ENCODE peak calls at places on chromosomes 13 and 19, in four cellular contexts. L is tibial artery; K is CD8-positive, alpha-beta T cell; Y is PC-3. T is an unnamed sample.

GRCh38 chr13:94419304-94419943 is 60.1 kb downstream of the DCT start:
- DNase-seq in L (no peak), K (no peak), Y (peak), T (peak)

GRCh38 chr19:17489392-17490030 is 19.2 kb downstream of the SLC27A1 start:
- DNase-seq in L (no peak), K (no peak), Y (no peak), T (no peak)

GRCh38 chr13:36453518-36453917 is 21.2 kb downstream of the CCNA1 start:
- DNase-seq in L (no peak), K (no peak), Y (peak), T (peak)

GRCh38 chr19:46429999-46430398 is 1.3 kb upstream of the PNMA8C start:
- DNase-seq in L (no peak), K (no peak), Y (no peak), T (no peak)

GRCh38 chr13:25111557-25111956 is 15.6 kb downstream of the PABPC3 start:
- DNase-seq in L (no peak), K (no peak), Y (peak), T (peak)

GRCh38 chr19:58492265-58492664 is 16.1 kb downstream of the ZNF446 start:
- DNase-seq in L (no peak), K (no peak), Y (no peak), T (no peak)

GRCh38 chr19:34351382-34351802 is 13.6 kb upstream of the GPI start:
- DNase-seq in L (no peak), K (peak), Y (peak), T (peak)

GRCh38 chr19:29287061-29287460 is 74.1 kb upstream of the UQCRFS1 start:
- DNase-seq in L (no peak), K (no peak), Y (no peak), T (no peak)

GRCh38 chr13:113471844-113472243 is 18.6 kb upstream of the ADPRHL1 start:
- DNase-seq in L (no peak), K (no peak), Y (no peak), T (no peak)

GRCh38 chr19:48635966-48636858 is 967 bp downstream of the DBP start:
- DNase-seq in L (peak), K (no peak), Y (no peak), T (no peak)

GRCh38 chr19:46759817-46760333 is 13.6 kb upstream of the STRN4 start:
- DNase-seq in L (peak), K (no peak), Y (no peak), T (peak)

GRCh38 chr19:6458695-6459355 is 767 bp downstream of the SLC25A23 start:
- DNase-seq in L (no peak), K (no peak), Y (peak), T (no peak)

GRCh38 chr13:44842158-44842557 is 147.1 kb downstream of the NUFIP1 start:
- DNase-seq in L (no peak), K (no peak), Y (peak), T (peak)

GRCh38 chr13:38641164-38641948 is 45.5 kb upstream of the FREM2 start:
- DNase-seq in L (no peak), K (no peak), Y (peak), T (no peak)

GRCh38 chr19:33906578-33907335 is 110.1 kb downstream of the KCTD15 start:
- DNase-seq in L (no peak), K (no peak), Y (no peak), T (peak)

GRCh38 chr19:11535792-11536595 is 2.7 kb upstream of the CNN1 start:
- DNase-seq in L (peak), K (peak), Y (peak), T (peak)

GRCh38 chr13:112248909-112249592 is 127.1 kb upstream of the SPACA7 start:
- DNase-seq in L (no peak), K (no peak), Y (no peak), T (no peak)

GRCh38 chr19:3784607-3785463 is 1.3 kb downstream of the MATK start:
- DNase-seq in L (no peak), K (no peak), Y (peak), T (peak)

GRCh38 chr13:75129331-75129730 is 352.6 kb downstream of the TBC1D4 start:
- DNase-seq in L (no peak), K (no peak), Y (peak), T (no peak)

GRCh38 chr13:110061270-110061669 is 245.7 kb downstream of the COL4A1 start:
- DNase-seq in L (no peak), K (no peak), Y (no peak), T (no peak)

GRCh38 chr13:110054041-110054440 is 252.9 kb downstream of the COL4A1 start:
- DNase-seq in L (no peak), K (no peak), Y (no peak), T (no peak)

GRCh38 chr13:110055089-110055488 is 251.9 kb downstream of the COL4A1 start:
- DNase-seq in L (no peak), K (no peak), Y (no peak), T (peak)

GRCh38 chr13:110057052-110057451 is 249.9 kb downstream of the COL4A1 start:
- DNase-seq in L (no peak), K (no peak), Y (no peak), T (peak)

GRCh38 chr13:110056640-110057039 is 250.3 kb downstream of the COL4A1 start:
- DNase-seq in L (no peak), K (no peak), Y (no peak), T (no peak)
- H3K4me3 ChIP-seq in L (peak), K (no peak), Y (no peak), T (no peak)

GRCh38 chr13:51291341-51291740 is 48.1 kb upstream of the SERPINE3 start:
- DNase-seq in L (no peak), K (no peak), Y (peak), T (peak)
- TF ChIP-seq CTCF in L (no peak), K (no peak), Y (no peak), T (no peak)

DNA sequence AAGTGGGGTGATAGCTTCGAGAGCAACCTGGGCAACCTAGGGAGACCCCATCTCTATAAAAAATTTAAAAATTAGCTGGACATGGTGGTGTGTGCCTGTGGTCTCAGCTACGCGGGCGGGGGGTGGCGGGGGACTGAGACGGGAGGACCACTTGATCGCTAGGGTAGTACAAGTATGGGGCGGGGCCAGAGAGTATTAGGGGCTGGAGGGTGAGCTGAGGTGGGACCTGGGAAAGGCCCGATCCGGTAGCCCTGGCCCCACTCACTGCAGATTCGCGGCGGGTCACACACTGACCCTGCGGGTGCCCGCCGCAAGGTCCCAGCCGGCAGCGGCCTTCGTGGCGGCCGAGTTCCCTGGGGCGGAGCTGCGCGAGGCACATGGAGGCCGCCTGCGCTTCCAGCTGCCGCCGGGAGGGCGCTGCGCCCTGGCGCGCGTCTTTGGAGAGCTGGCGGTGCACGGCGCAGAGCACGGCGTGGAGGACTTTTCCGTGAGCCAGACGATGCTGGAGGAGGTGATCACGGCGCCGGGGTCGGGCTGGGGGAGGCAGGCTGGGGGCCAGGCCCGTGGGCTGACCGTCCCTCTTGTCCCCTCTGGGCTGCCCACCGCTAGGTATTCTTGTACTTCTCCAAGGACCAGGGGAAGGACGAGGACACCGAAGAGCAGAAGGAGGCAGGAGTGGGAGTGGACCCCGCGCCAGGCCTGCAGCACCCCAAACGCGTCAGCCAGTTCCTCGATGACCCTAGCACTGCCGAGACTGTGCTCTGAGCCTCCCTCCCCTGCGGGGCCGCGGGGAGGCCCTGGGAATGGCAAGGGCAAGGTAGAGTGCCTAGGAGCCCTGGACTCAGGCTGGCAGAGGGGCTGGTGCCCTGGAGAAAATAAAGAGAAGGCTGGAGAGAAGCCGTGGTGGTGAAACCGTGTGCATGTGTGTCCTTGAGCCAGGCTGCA is 2.0 kb upstream of the ARHGAP45 start:
- DNase-seq in L (peak), K (peak), Y (peak), T (peak)
- H3K4me3 ChIP-seq in L (no peak), K (peak), Y (no peak), T (no peak)

DNA sequence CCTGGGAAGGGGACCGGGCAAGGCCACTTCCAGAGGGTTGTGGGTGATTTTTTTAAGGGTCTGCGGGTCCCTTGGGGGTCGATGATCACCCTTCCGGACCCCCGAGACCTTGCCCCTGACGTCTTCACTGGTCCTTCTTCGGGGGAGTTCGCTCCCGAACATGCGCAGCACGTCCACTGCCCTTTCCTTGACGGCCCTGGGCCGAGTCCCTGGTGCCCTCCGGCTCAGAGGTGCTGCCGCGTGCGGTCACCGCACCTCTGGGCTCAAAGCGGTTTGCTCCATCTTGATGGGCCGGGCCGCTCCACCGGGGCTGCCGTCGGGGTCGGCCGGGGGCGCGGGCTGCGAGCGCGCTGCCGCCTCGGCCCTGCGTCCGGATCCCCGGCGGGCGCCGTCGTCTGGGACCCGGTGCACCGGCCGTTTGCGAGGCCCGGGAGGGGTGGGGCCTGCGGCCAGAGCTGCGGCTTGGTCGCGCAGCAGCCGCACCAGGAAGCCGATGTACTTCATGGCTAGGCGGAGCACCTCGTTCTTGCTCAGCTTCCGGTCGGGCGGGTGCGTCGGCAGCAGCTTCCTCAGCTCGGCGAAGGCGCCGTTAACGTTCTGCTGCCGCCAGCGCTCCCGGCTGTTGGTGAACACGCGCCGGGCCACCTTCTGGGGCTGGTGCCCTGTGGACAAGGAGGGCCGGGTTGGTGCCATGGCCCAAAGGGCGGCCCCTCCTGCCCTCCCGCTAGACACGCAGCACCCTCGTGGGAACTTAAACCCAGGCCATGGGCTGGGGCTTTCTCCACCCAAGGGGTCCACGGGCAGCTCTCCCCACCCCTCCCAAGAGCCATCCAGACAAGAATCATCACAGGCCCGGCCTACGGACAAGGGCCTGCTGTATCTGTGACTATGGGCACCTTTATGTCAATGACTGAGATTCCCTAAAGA is 3.3 kb downstream of the LYL1 start:
- DNase-seq in L (peak), K (peak), Y (no peak), T (peak)
- TF ChIP-seq CTCF in L (no peak), K (no peak), Y (no peak), T (no peak)

GRCh38 chr19:13103961-13104847 is 1.5 kb upstream of the LYL1 start:
- DNase-seq in L (peak), K (peak), Y (peak), T (no peak)

GRCh38 chr19:13102666-13103584 is at the start of gene LYL1:
- DNase-seq in L (peak), K (peak), Y (no peak), T (no peak)

GRCh38 chr19:13103585-13103923 is 896 bp upstream of the LYL1 start:
- DNase-seq in L (no peak), K (no peak), Y (no peak), T (no peak)

GRCh38 chr19:13102416-13102665 is 317 bp downstream of the LYL1 start:
- DNase-seq in L (no peak), K (no peak), Y (no peak), T (no peak)

GRCh38 chr19:13104848-13105646 is 2.4 kb upstream of the LYL1 start:
- DNase-seq in L (no peak), K (peak), Y (no peak), T (no peak)
- H3K4me3 ChIP-seq in L (peak), K (peak), Y (peak), T (no peak)

DNA sequence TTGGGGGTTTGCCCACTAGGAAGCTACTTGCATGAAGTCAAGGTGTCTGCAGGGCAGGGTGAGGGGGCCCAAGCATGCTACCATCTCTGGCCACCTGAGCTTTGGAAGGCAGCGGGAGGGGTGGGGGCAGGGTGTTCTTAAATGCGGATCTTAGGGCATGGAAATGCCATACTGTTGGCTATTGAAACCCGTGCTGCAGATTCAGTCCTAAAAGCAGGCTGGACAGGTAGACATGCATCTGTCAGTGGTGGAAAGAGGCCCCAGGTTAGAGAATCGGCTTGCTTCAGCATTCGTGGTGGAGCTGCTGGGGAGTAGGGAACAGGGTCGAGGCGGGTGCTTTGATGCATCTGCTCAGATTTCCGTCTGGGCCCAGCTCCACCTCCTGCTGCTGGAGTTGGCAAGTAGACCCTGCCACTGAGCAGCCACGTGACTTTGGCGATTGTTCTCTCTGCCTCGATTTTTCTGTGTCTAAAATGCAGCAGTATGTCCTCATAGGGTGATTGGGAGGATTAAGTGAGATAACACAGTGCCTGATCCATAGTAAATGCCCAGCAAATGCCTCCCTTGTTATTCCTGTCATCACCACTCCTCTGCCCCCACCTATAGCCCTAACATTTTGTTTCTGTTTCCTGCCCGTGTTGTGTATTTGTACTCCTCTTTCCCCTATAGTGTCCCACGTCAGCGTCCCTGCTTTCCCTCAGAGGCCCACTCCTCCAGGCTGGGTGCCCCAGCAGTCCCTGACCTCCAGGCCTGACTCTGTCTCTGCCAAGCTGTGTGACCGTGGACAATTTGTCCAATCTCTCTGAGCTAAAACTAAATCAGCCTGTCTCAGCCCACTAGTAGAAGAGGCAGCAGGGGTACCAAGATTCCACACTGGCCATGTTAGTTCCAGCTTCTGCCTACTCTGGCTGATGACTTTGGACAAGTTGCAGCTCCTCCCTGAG is 5.8 kb downstream of the PPP1R37 start:
- DNase-seq in L (no peak), K (no peak), Y (no peak), T (no peak)
- TF ChIP-seq CTCF in L (no peak), K (no peak), Y (no peak), T (no peak)

GRCh38 chr19:49930483-49931011 is 1.2 kb upstream of the NUP62 start:
- DNase-seq in L (no peak), K (no peak), Y (peak), T (no peak)
- H3K4me3 ChIP-seq in L (no peak), K (peak), Y (peak), T (no peak)

GRCh38 chr13:70623260-70623659 is 515.0 kb upstream of the KLHL1 start:
- DNase-seq in L (no peak), K (no peak), Y (peak), T (peak)
- TF ChIP-seq CTCF in L (peak), K (peak), Y (peak), T (peak)